ENCODE peak calls at places on chromosomes 5 and 9, in eight cellular contexts. Q, I, W, K, R, V, Y and P are unnamed samples.

GRCh38 chr9:121822093-121823085 is 171.0 kb downstream of the DAB2IP start:
- DNase-seq in Q (no peak), R (no peak), Y (peak; percentile 40), K (no peak), I (no peak), W (no peak), V (no peak), P (no peak)

GRCh38 chr5:16687898-16688297 is 71.1 kb upstream of the RETREG1 start:
- DNase-seq in R (no peak), K (no peak), Y (no peak), W (no peak), V (no peak), I (no peak), Q (no peak), P (no peak)

GRCh38 chr5:84437673-84438315 is 53.1 kb upstream of the EDIL3 start:
- DNase-seq in I (peak; percentile 85), R (peak; percentile 87), V (no peak), Q (no peak), Y (no peak), W (peak; percentile 66), K (no peak), P (no peak)

GRCh38 chr5:32651638-32652037 is 59.5 kb upstream of the NPR3 start:
- DNase-seq in Y (no peak), K (no peak), I (no peak), R (no peak), V (no peak), W (no peak), Q (no peak), P (no peak)

GRCh38 chr9:115220339-115221009 is 102.5 kb upstream of the TNC start:
- DNase-seq in W (no peak), Y (no peak), Q (no peak), I (peak; percentile 91), K (no peak), V (no peak), R (no peak), P (no peak)

GRCh38 chr5:131548190-131548589 is 86.8 kb downstream of the RAPGEF6 start:
- DNase-seq in Y (peak; percentile 37), W (no peak), I (no peak), V (no peak), R (no peak), K (no peak), Q (no peak), P (no peak)

GRCh38 chr5:103889500-103890209 is 327.1 kb upstream of the NUDT12 start:
- DNase-seq in Q (no peak), W (no peak), I (no peak), R (no peak), K (peak; percentile 37), Y (no peak), V (no peak), P (no peak)

GRCh38 chr5:173472164-173472563 is 143.9 kb upstream of the STC2 start:
- DNase-seq in R (peak; percentile 99), I (peak; percentile 99), K (no peak), V (peak; percentile 51), W (peak; percentile 97), Q (no peak), Y (no peak), P (no peak)

GRCh38 chr9:134333234-134333873 is 7.1 kb downstream of the RXRA start:
- DNase-seq in I (no peak), K (no peak), Y (no peak), R (no peak), W (no peak), V (no peak), Q (no peak), P (no peak)

GRCh38 chr5:139271201-139272027 is 22.1 kb upstream of the MATR3 start:
- DNase-seq in Q (no peak), W (peak; percentile 93), Y (no peak), I (peak; percentile 92), R (peak; percentile 95), K (no peak), V (no peak), P (no peak)

GRCh38 chr9:129702563-129702962 is 37.1 kb downstream of the PRRX2 start:
- DNase-seq in V (no peak), Q (no peak), W (peak; percentile 36), R (peak; percentile 86), I (peak; percentile 74), Y (no peak), K (no peak), P (no peak)

GRCh38 chr9:129704797-129705196 is 39.4 kb downstream of the PRRX2 start:
- DNase-seq in I (no peak), K (no peak), Q (no peak), W (no peak), V (no peak), Y (no peak), R (no peak), P (no peak)

GRCh38 chr9:129701549-129701948 is 36.1 kb downstream of the PRRX2 start:
- DNase-seq in Q (no peak), K (no peak), V (no peak), R (no peak), W (no peak), I (no peak), Y (no peak), P (no peak)

GRCh38 chr9:129703121-129703520 is 37.7 kb downstream of the PRRX2 start:
- DNase-seq in K (no peak), I (no peak), Q (no peak), V (no peak), W (no peak), Y (no peak), R (no peak), P (no peak)

GRCh38 chr9:129703667-129704355 is 38.4 kb downstream of the PRRX2 start:
- DNase-seq in V (peak; percentile 42), K (no peak), W (no peak), I (peak; percentile 31), Q (no peak), Y (no peak), R (peak; percentile 58), P (no peak)
- TF ChIP-seq CTCF in V (no peak), K (no peak), W (no peak), I (no peak), Q (no peak), Y (no peak), R (no peak), P (no peak)

GRCh38 chr9:124894741-124895170 is 32.8 kb downstream of the ARPC5L start:
- DNase-seq in R (peak; percentile 64), W (peak; percentile 73), K (no peak), I (peak; percentile 61), V (no peak), Y (peak; percentile 58), Q (no peak), P (no peak)
- TF ChIP-seq CTCF in R (peak; percentile 68), W (peak; percentile 67), K (peak; percentile 66), I (peak; percentile 62), V (no peak), Y (peak; percentile 28), Q (no peak), P (peak; percentile 59)

GRCh38 chr5:38883842-38884241 is 38.0 kb downstream of the OSMR start:
- DNase-seq in Y (no peak), R (no peak), Q (no peak), V (no peak), K (no peak), I (no peak), W (no peak), P (no peak)

GRCh38 chr5:38878391-38879090 is 32.7 kb downstream of the OSMR start:
- DNase-seq in V (no peak), K (no peak), Q (no peak), W (peak; percentile 31), Y (no peak), I (no peak), R (peak; percentile 33), P (no peak)

GRCh38 chr5:38879091-38879460 is 33.3 kb downstream of the OSMR start:
- DNase-seq in Y (no peak), I (no peak), V (no peak), K (no peak), R (no peak), W (no peak), Q (no peak), P (no peak)
- TF ChIP-seq CTCF in Y (no peak), I (no peak), V (no peak), K (no peak), R (no peak), W (no peak), Q (no peak), P (no peak)

DNA sequence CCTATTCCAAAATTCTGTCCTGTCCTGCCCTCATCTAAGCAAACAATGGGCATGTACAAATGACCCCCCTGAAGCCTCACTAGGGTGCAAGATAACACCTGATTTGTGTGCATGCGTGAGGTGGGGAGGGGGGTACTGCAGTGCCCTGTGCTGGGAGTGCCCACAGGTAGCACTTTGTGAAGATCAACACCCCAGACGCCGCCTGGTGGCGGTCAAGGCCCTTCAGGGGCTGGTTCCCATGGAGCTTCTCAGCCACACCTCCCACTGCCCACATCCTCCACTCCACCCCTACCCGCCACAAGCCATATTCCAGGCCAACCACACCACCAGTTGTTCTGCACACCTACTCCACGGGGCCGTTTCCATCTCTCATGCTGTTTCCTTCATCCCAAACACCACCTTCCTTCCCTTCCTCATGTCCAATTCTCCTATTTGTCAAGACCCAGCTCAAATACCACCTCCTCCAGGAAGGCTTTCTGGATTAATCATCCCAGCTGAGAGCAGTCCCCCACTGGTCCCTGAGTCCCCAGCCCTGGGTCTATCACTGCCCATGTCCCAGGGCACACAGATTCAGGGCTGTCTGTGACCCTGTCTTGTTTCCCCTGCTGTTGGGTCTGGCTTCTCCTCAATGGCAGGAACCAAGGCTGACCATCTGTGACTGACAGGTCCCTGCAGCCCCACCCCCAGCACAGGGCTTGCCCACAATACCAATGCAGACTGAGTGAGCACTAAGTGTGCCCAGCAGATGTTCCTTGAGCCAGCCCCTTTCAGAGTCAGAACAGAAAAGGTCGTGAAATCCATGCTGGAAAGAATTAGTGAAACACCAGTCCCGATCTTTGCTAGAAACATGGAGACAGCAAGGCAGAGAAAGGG is 178.4 kb downstream of the PAX5 start:
- DNase-seq in K (peak; percentile 75), V (no peak), R (no peak), Y (peak; percentile 67), I (no peak), Q (no peak), W (no peak), P (peak; percentile 67)
- TF ChIP-seq CTCF in K (peak; percentile 44), V (no peak), R (no peak), Y (no peak), I (no peak), Q (no peak), W (peak; percentile 12), P (peak; percentile 17)

GRCh38 chr5:168076561-168076991 is 214.9 kb upstream of the WWC1 start:
- DNase-seq in I (peak; percentile 67), V (no peak), W (peak; percentile 78), Y (peak; percentile 42), R (peak; percentile 50), K (no peak), Q (no peak), P (no peak)
- TF ChIP-seq CTCF in I (peak; percentile 32), V (no peak), W (peak; percentile 34), Y (peak; percentile 13), R (peak; percentile 59), K (peak; percentile 49), Q (no peak), P (peak; percentile 20)

GRCh38 chr9:124771021-124771866 is at the start of gene NR6A1:
- DNase-seq in R (peak; percentile 92), V (peak; percentile 94), Q (peak; percentile 93), I (peak; percentile 96), K (peak; percentile 99), W (peak; percentile 97), Y (peak; percentile 97), P (peak; percentile 97)
- TF ChIP-seq CTCF in R (no peak), V (no peak), Q (peak; percentile 19), I (peak; percentile 7), K (peak; percentile 17), W (no peak), Y (no peak), P (no peak)

DNA sequence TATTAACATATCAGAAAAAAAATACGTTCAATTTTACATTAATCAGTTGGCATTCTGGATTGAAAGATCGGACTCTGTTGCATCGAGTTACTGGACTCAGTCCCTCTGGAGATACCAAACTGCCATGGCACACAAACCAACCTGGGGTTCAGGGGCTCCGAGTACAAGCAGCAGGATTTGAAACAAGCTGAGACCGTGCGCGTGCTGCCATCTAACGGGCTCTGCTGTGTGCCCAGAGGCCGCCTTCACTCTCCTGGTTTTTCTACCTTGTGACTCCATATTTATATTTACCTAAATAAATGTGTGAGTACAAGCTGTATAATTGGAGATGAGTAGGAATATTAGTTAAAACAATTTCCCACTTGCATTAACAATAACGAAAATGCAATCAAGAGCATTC is 48.2 kb downstream of the ANXA1 start:
- DNase-seq in I (peak; percentile 8), Q (no peak), K (no peak), W (peak; percentile 10), V (no peak), R (no peak), Y (peak; percentile 23), P (no peak)
- TF ChIP-seq CTCF in I (peak; percentile 19), Q (no peak), K (peak; percentile 30), W (peak; percentile 36), V (no peak), R (peak; percentile 24), Y (no peak), P (no peak)